ENCODE peak calls at places on chromosomes 7 and 10, in seven cellular contexts. N is psoas muscle, S is GDM1, E is progenitor cell of endocrine pancreas, H is ELF-1, R is NCI-H460, M is tibial artery. W is an unnamed sample.

GRCh38 chr7:129783097-129783919 is 169.5 kb downstream of the UBE2H start:
- DNase-seq in S (no peak), R (no peak), E (no peak), H (peak; percentile 43), N (no peak), M (no peak), W (no peak)

GRCh38 chr7:44103941-44104879 is at the start of gene AEBP1:
- DNase-seq in R (no peak), H (no peak), S (no peak), M (peak; percentile 77), E (no peak), N (peak; percentile 62), W (no peak)

GRCh38 chr10:7550038-7550437 is 116.7 kb downstream of the ITIH5 start:
- DNase-seq in N (no peak), R (no peak), S (no peak), M (no peak), E (no peak), H (no peak), W (no peak)

GRCh38 chr10:132372516-132373095 is 24.4 kb upstream of the PWWP2B start:
- DNase-seq in N (no peak), H (no peak), R (no peak), M (peak; percentile 43), S (no peak), E (no peak), W (no peak)

GRCh38 chr10:118106426-118106825 is 59.7 kb upstream of the RAB11FIP2 start:
- DNase-seq in M (no peak), S (no peak), N (no peak), R (peak; percentile 6), E (no peak), H (peak; percentile 34), W (peak; percentile 39)

GRCh38 chr10:119669975-119670640 is 18.9 kb downstream of the BAG3 start:
- DNase-seq in S (no peak), R (no peak), E (no peak), H (no peak), N (peak; percentile 69), M (no peak), W (no peak)

GRCh38 chr10:121702351-121703320 is 104.4 kb upstream of the FGFR2 start:
- DNase-seq in N (no peak), E (no peak), S (no peak), R (no peak), M (no peak), H (no peak), W (peak; percentile 90)

GRCh38 chr7:23597908-23598224 is 684 bp downstream of the CCDC126 start:
- DNase-seq in E (no peak), R (peak; percentile 11), S (no peak), H (no peak), M (no peak), N (no peak), W (no peak)

GRCh38 chr10:48289652-48290238 is 15.2 kb upstream of the FRMPD2 start:
- DNase-seq in H (peak; percentile 82), N (peak; percentile 27), E (peak; percentile 55), S (no peak), M (no peak), R (peak; percentile 51), W (peak; percentile 86)

GRCh38 chr7:111107989-111108388 is 17.1 kb downstream of the LRRN3 start:
- DNase-seq in H (no peak), S (no peak), E (no peak), N (no peak), M (no peak), R (no peak), W (no peak)

GRCh38 chr7:128343554-128344430 is at the start of gene RBM28:
- DNase-seq in M (peak; percentile 92), H (peak; percentile 96), N (peak; percentile 86), E (peak; percentile 71), S (peak; percentile 85), R (peak; percentile 92), W (peak; percentile 88)

GRCh38 chr7:29723599-29723998 is 82.7 kb upstream of the WIPF3 start:
- DNase-seq in N (no peak), E (no peak), H (no peak), M (no peak), R (no peak), S (no peak), W (no peak)

GRCh38 chr7:157013602-157014549 is 3.4 kb upstream of the MNX1 start:
- DNase-seq in S (no peak), E (no peak), R (no peak), N (no peak), H (peak; percentile 54), M (no peak), W (no peak)

GRCh38 chr10:22651276-22651980 is 63.0 kb downstream of the PIP4K2A start:
- DNase-seq in N (no peak), M (no peak), S (no peak), E (no peak), H (no peak), R (no peak), W (no peak)

GRCh38 chr10:4767033-4767814 is 58.8 kb upstream of the AKR1E2 start:
- DNase-seq in H (no peak), S (no peak), M (no peak), N (no peak), E (no peak), R (peak; percentile 38), W (no peak)

GRCh38 chr10:22666287-22667092 is 47.9 kb downstream of the PIP4K2A start:
- DNase-seq in R (no peak), S (peak; percentile 76), E (no peak), M (no peak), H (no peak), N (no peak), W (no peak)

GRCh38 chr7:138258194-138258554 is 181.9 kb downstream of the AKR1D1 start:
- DNase-seq in S (no peak), E (no peak), M (no peak), H (no peak), N (no peak), R (no peak), W (no peak)

GRCh38 chr10:111835562-111835961 is 348.0 kb downstream of the GPAM start:
- DNase-seq in M (no peak), S (no peak), H (no peak), N (no peak), E (no peak), R (no peak), W (no peak)